ENCODE peak calls at places on chromosome 17, in ten cellular contexts. A is tibial nerve, Y is A549, X is PC-3, Q is K562, L is suprapubic skin, Z is aorta, G is endodermal cell, M is HCT116, S is left lung. B is an unnamed sample.

GRCh38 chr17:12729086-12729485 is 60.2 kb upstream of the ARHGAP44 start:
- DNase-seq in A (no peak), Y (no peak), X (no peak), Q (no peak), L (no peak), Z (no peak), G (no peak), M (no peak), S (no peak), B (no peak)

GRCh38 chr17:15381707-15382106 is 40.3 kb upstream of the TEKT3 start:
- DNase-seq in A (no peak), Y (no peak), X (peak), Q (no peak), L (no peak), Z (no peak), G (no peak), M (no peak), S (no peak), B (no peak)

GRCh38 chr17:83180996-83181481 is 101.6 kb downstream of the METRNL start:
- DNase-seq in A (no peak), Y (peak), X (no peak), Q (no peak), L (peak), Z (no peak), G (peak), M (no peak), S (no peak), B (no peak)

GRCh38 chr17:5045496-5045895 is 10.3 kb upstream of the SLC52A1 start:
- DNase-seq in A (no peak), Y (no peak), X (no peak), Q (no peak), L (no peak), Z (no peak), G (no peak), M (no peak), S (no peak), B (no peak)

GRCh38 chr17:3968886-3969524 is 4.8 kb upstream of the ATP2A3 start:
- DNase-seq in A (no peak), Y (no peak), X (no peak), Q (peak), L (no peak), Z (no peak), G (no peak), M (no peak), S (no peak), B (no peak)

GRCh38 chr17:17682737-17683675 is 1.7 kb downstream of the RAI1 start:
- DNase-seq in A (peak), Y (peak), X (peak), Q (peak), L (peak), Z (peak), G (peak), M (no peak), S (peak), B (no peak)

GRCh38 chr17:8185580-8186445 is 4.2 kb downstream of the BORCS6 start:
- DNase-seq in A (peak), Y (peak), X (peak), Q (peak), L (peak), Z (peak), G (peak), M (no peak), S (peak), B (no peak)

GRCh38 chr17:9788582-9788981 is 2.8 kb downstream of the DHRS7C start:
- DNase-seq in A (no peak), Y (no peak), X (no peak), Q (no peak), L (no peak), Z (no peak), G (no peak), M (no peak), S (no peak), B (no peak)

GRCh38 chr17:68603027-68603426 is 1.9 kb upstream of the FAM20A start:
- DNase-seq in A (peak), Y (no peak), X (no peak), Q (no peak), L (peak), Z (peak), G (no peak), M (no peak), S (peak), B (no peak)

GRCh38 chr17:14061666-14062560 is 7.4 kb upstream of the COX10 start:
- DNase-seq in A (no peak), Y (no peak), X (peak), Q (no peak), L (no peak), Z (peak), G (no peak), M (no peak), S (peak), B (no peak)
- H3K27ac ChIP-seq in A (no peak), Y (no peak), X (peak), Q (no peak), L (no peak), Z (peak), G (no peak), M (no peak), S (peak), B (no peak)

DNA sequence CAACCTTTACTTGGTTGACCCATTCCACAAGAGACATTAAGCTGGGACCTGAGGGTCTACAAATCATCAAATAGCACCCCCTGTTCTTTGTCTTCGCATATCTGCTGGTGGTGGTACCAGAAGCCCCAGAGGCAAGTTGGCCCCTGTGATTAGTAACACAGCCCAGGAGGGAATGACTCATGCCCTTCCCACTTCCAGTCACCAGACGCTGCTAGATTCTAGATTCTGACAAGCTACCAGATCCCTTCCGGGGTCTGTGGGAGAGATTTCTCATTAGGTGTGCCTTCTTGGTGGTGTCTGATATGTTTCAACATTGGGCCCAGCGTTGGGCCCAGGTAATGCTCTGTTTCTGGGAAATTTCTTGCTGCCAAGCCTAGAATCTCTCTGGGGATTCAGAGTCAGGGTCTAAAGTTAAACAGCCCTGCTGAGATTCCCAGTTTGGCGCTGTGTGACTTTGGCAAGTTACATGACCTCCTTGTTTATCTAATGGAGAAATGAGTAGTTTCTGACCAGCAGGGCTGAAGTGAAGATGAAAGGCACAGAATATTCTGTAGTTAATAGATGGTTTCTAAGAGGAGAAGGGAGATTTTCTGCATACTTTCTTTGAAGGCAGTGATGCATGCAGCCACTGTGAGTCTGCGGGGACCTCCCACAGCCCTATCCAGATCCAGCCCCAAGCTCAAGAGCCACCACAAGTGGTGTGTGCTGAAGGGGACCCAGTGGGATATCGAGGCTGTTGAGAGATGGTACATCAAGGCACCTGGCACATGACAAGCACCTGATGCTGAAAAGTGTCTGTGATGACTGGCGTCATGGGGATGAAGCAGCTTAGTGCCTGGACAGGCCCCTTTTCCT is 3.9 kb downstream of the TRPV2 start:
- DNase-seq in A (no peak), Y (peak), X (peak), Q (peak), L (peak), Z (peak), G (peak), M (no peak), S (no peak), B (no peak)
- H3K27ac ChIP-seq in A (peak), Y (peak), X (peak), Q (peak), L (peak), Z (peak), G (no peak), M (peak), S (peak), B (no peak)

GRCh38 chr17:62875296-62875695 is 67.2 kb upstream of the MARCHF10 start:
- DNase-seq in A (no peak), Y (no peak), X (no peak), Q (no peak), L (no peak), Z (no peak), G (no peak), M (no peak), S (no peak), B (no peak)

GRCh38 chr17:62880120-62880519 is 72.0 kb upstream of the MARCHF10 start:
- DNase-seq in A (no peak), Y (no peak), X (no peak), Q (peak), L (no peak), Z (no peak), G (no peak), M (no peak), S (no peak), B (no peak)

GRCh38 chr17:62871291-62871690 is 63.2 kb upstream of the MARCHF10 start:
- DNase-seq in A (no peak), Y (no peak), X (no peak), Q (no peak), L (no peak), Z (no peak), G (peak), M (no peak), S (no peak), B (no peak)

GRCh38 chr17:62876664-62877411 is 68.7 kb upstream of the MARCHF10 start:
- DNase-seq in A (no peak), Y (no peak), X (peak), Q (no peak), L (no peak), Z (no peak), G (peak), M (no peak), S (no peak), B (no peak)

GRCh38 chr17:62876063-62876462 is 67.9 kb upstream of the MARCHF10 start:
- DNase-seq in A (no peak), Y (no peak), X (peak), Q (no peak), L (no peak), Z (no peak), G (peak), M (no peak), S (no peak), B (no peak)
- H3K27ac ChIP-seq in A (no peak), Y (peak), X (peak), Q (no peak), L (no peak), Z (no peak), G (no peak), M (no peak), S (no peak), B (no peak)

DNA sequence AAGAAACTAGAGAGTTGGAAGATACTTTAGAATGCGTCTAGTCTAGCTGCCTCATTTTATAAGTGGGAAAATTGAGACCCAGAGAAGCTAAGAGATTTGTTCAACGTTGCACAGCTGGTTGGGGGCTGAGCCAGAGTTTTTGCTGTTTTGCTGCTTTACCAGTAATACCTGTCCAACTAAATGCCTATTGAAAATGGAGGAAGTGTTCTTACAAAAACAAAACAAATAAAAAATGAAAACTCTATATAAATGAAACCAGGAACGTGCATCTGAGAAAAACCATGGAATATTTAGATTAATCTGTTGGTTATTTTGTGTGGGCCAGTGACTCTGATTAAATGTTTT is 13.8 kb downstream of the NLK start:
- DNase-seq in A (no peak), Y (no peak), X (no peak), Q (no peak), L (no peak), Z (no peak), G (no peak), M (no peak), S (no peak), B (no peak)
- H3K27ac ChIP-seq in A (no peak), Y (no peak), X (no peak), Q (no peak), L (no peak), Z (no peak), G (no peak), M (no peak), S (no peak), B (no peak)

DNA sequence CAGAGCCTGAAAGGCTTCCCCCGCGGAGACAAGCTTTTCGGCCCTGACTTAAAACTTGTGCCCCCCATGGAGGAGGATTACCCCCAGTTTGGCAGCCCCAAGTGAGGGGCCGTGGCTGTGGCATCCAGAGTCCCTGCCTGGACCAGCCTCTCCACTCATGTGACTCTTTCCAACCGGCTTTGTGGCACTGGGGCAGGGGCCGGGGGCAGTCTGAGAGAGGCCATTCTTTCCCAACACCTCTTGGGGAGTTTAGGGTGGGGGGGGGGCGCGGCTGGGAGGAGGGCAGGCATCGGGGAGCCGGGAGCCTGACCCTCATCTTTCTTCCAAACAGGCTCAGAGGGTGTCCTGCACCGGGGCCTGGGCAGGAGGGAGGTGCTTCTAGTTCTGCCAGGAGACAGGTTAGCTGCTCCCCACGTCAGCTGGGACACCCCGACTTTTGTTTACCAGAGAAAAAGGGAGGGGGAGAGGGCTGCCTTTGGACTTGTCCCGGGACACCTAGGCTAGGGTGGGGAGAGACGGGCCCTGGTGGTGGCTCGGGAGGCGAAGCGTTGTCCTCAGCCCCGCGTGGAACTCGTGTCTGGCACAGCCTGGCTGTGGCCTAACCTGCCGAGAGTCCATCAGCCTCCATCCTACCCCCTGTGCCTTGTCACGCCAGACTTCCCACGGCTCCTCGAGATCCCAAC is 7.3 kb upstream of the SERPINF1 start:
- DNase-seq in A (no peak), Y (no peak), X (no peak), Q (no peak), L (no peak), Z (no peak), G (peak), M (no peak), S (no peak), B (no peak)
- H3K27ac ChIP-seq in A (peak), Y (peak), X (no peak), Q (no peak), L (peak), Z (no peak), G (no peak), M (no peak), S (no peak), B (no peak)